ENCODE peak calls at places on chromosome 16, in seven cellular contexts. One of them, this sample, is unnamed.
A peak's percentile ranks its signal among the peaks of the same experiment; 100 is the strongest.

GRCh38 chr16:85579199-85579598 is 33.9 kb upstream of the GSE1 start:
- DNase-seq in bronchial epithelial cell: no peak
- DNase-seq in heart left ventricle: no peak
- DNase-seq in NB4: no peak
- DNase-seq in foreskin keratinocyte: no peak
- DNase-seq in CD8-positive, alpha-beta T cell: no peak
- DNase-seq in choroid plexus epithelial cell: no peak
- DNase-seq in this sample: no peak

GRCh38 chr16:90048347-90048722 is 28.8 kb downstream of the PRDM7 start:
- DNase-seq in bronchial epithelial cell: no peak
- DNase-seq in heart left ventricle: no peak
- DNase-seq in NB4: no peak
- DNase-seq in foreskin keratinocyte: no peak
- DNase-seq in CD8-positive, alpha-beta T cell: no peak
- DNase-seq in choroid plexus epithelial cell: no peak
- DNase-seq in this sample: no peak

GRCh38 chr16:24853830-24854229 is 8.1 kb downstream of the SLC5A11 start:
- DNase-seq in bronchial epithelial cell: peak; percentile 54
- DNase-seq in heart left ventricle: peak; percentile 69
- DNase-seq in NB4: no peak
- DNase-seq in foreskin keratinocyte: no peak
- DNase-seq in CD8-positive, alpha-beta T cell: no peak
- DNase-seq in choroid plexus epithelial cell: peak; percentile 70
- DNase-seq in this sample: no peak

GRCh38 chr16:85606920-85607319 is 6.2 kb upstream of the GSE1 start:
- DNase-seq in bronchial epithelial cell: no peak
- DNase-seq in heart left ventricle: no peak
- DNase-seq in NB4: no peak
- DNase-seq in foreskin keratinocyte: no peak
- DNase-seq in CD8-positive, alpha-beta T cell: no peak
- DNase-seq in choroid plexus epithelial cell: no peak
- DNase-seq in this sample: no peak

GRCh38 chr16:72099377-72099818 is 5.8 kb downstream of the DHX38 start:
- DNase-seq in bronchial epithelial cell: peak; percentile 54
- DNase-seq in heart left ventricle: no peak
- DNase-seq in NB4: peak; percentile 77
- DNase-seq in foreskin keratinocyte: peak; percentile 33
- DNase-seq in CD8-positive, alpha-beta T cell: no peak
- DNase-seq in choroid plexus epithelial cell: peak; percentile 77
- DNase-seq in this sample: no peak

GRCh38 chr16:30741461-30741914 is 6.7 kb upstream of the PHKG2 start:
- DNase-seq in bronchial epithelial cell: peak; percentile 100
- DNase-seq in heart left ventricle: no peak
- DNase-seq in NB4: no peak
- DNase-seq in foreskin keratinocyte: peak; percentile 100
- DNase-seq in CD8-positive, alpha-beta T cell: no peak
- DNase-seq in choroid plexus epithelial cell: peak; percentile 92
- DNase-seq in this sample: peak; percentile 96

GRCh38 chr16:23729503-23730424 is 16.7 kb upstream of the ERN2 start:
- DNase-seq in bronchial epithelial cell: peak; percentile 20
- DNase-seq in heart left ventricle: no peak
- DNase-seq in NB4: peak; percentile 73
- DNase-seq in foreskin keratinocyte: no peak
- DNase-seq in CD8-positive, alpha-beta T cell: no peak
- DNase-seq in choroid plexus epithelial cell: peak; percentile 84
- DNase-seq in this sample: no peak

GRCh38 chr16:81610144-81610842 is 165.7 kb downstream of the CMIP start:
- DNase-seq in bronchial epithelial cell: no peak
- DNase-seq in heart left ventricle: peak; percentile 85
- DNase-seq in NB4: no peak
- DNase-seq in foreskin keratinocyte: no peak
- DNase-seq in CD8-positive, alpha-beta T cell: no peak
- DNase-seq in choroid plexus epithelial cell: peak; percentile 59
- DNase-seq in this sample: no peak

GRCh38 chr16:27823438-27823820 is 240.1 kb downstream of the GSG1L start:
- DNase-seq in bronchial epithelial cell: no peak
- DNase-seq in heart left ventricle: no peak
- DNase-seq in NB4: no peak
- DNase-seq in foreskin keratinocyte: no peak
- DNase-seq in CD8-positive, alpha-beta T cell: no peak
- DNase-seq in choroid plexus epithelial cell: no peak
- DNase-seq in this sample: no peak

GRCh38 chr16:68732068-68732680 is 4.9 kb upstream of the CDH1 start:
- DNase-seq in bronchial epithelial cell: peak; percentile 78
- DNase-seq in heart left ventricle: no peak
- DNase-seq in NB4: no peak
- DNase-seq in foreskin keratinocyte: peak; percentile 66
- DNase-seq in CD8-positive, alpha-beta T cell: no peak
- DNase-seq in choroid plexus epithelial cell: peak; percentile 28
- DNase-seq in this sample: no peak

GRCh38 chr16:75262104-75262799 is 10.8 kb upstream of the BCAR1 start:
- DNase-seq in bronchial epithelial cell: no peak
- DNase-seq in heart left ventricle: peak; percentile 70
- DNase-seq in NB4: no peak
- DNase-seq in foreskin keratinocyte: no peak
- DNase-seq in CD8-positive, alpha-beta T cell: no peak
- DNase-seq in choroid plexus epithelial cell: peak; percentile 38
- DNase-seq in this sample: no peak

GRCh38 chr16:14458576-14458975 is 171.5 kb downstream of the PARN start:
- DNase-seq in bronchial epithelial cell: no peak
- DNase-seq in heart left ventricle: no peak
- DNase-seq in NB4: no peak
- DNase-seq in foreskin keratinocyte: no peak
- DNase-seq in CD8-positive, alpha-beta T cell: no peak
- DNase-seq in choroid plexus epithelial cell: no peak
- DNase-seq in this sample: no peak

GRCh38 chr16:47916266-47916665 is 239.5 kb downstream of the ABCC12 start:
- DNase-seq in bronchial epithelial cell: no peak
- DNase-seq in heart left ventricle: no peak
- DNase-seq in NB4: no peak
- DNase-seq in foreskin keratinocyte: no peak
- DNase-seq in CD8-positive, alpha-beta T cell: no peak
- DNase-seq in choroid plexus epithelial cell: peak; percentile 81
- DNase-seq in this sample: no peak

GRCh38 chr16:85777583-85778310 is 21.6 kb downstream of the EMC8 start:
- DNase-seq in bronchial epithelial cell: peak; percentile 91
- DNase-seq in heart left ventricle: no peak
- DNase-seq in NB4: no peak
- DNase-seq in foreskin keratinocyte: peak; percentile 86
- DNase-seq in CD8-positive, alpha-beta T cell: no peak
- DNase-seq in choroid plexus epithelial cell: no peak
- DNase-seq in this sample: peak; percentile 12

GRCh38 chr16:89536371-89536770 is 24.1 kb upstream of the RPL13 start:
- DNase-seq in bronchial epithelial cell: no peak
- DNase-seq in heart left ventricle: no peak
- DNase-seq in NB4: no peak
- DNase-seq in foreskin keratinocyte: no peak
- DNase-seq in CD8-positive, alpha-beta T cell: no peak
- DNase-seq in choroid plexus epithelial cell: no peak
- DNase-seq in this sample: no peak

GRCh38 chr16:49510676-49511305 is 137.2 kb downstream of the C16orf78 start:
- DNase-seq in bronchial epithelial cell: no peak
- DNase-seq in heart left ventricle: no peak
- DNase-seq in NB4: no peak
- DNase-seq in foreskin keratinocyte: no peak
- DNase-seq in CD8-positive, alpha-beta T cell: no peak
- DNase-seq in choroid plexus epithelial cell: no peak
- DNase-seq in this sample: no peak

GRCh38 chr16:72367841-72368240 is 195.9 kb upstream of the PMFBP1 start:
- DNase-seq in bronchial epithelial cell: no peak
- DNase-seq in heart left ventricle: no peak
- DNase-seq in NB4: no peak
- DNase-seq in foreskin keratinocyte: no peak
- DNase-seq in CD8-positive, alpha-beta T cell: no peak
- DNase-seq in choroid plexus epithelial cell: no peak
- DNase-seq in this sample: no peak

GRCh38 chr16:17518441-17518840 is 47.7 kb upstream of the XYLT1 start:
- DNase-seq in bronchial epithelial cell: peak; percentile 7
- DNase-seq in heart left ventricle: no peak
- DNase-seq in NB4: no peak
- DNase-seq in foreskin keratinocyte: peak; percentile 70
- DNase-seq in CD8-positive, alpha-beta T cell: no peak
- DNase-seq in choroid plexus epithelial cell: no peak
- DNase-seq in this sample: no peak

GRCh38 chr16:74249281-74249680 is 47.3 kb upstream of the PSMD7 start:
- DNase-seq in bronchial epithelial cell: no peak
- DNase-seq in heart left ventricle: no peak
- DNase-seq in NB4: no peak
- DNase-seq in foreskin keratinocyte: no peak
- DNase-seq in CD8-positive, alpha-beta T cell: no peak
- DNase-seq in choroid plexus epithelial cell: no peak
- DNase-seq in this sample: no peak

GRCh38 chr16:13957197-13958078 is 37.5 kb downstream of the ERCC4 start:
- DNase-seq in bronchial epithelial cell: peak; percentile 95
- DNase-seq in heart left ventricle: peak; percentile 75
- DNase-seq in NB4: peak; percentile 91
- DNase-seq in foreskin keratinocyte: peak; percentile 88
- DNase-seq in CD8-positive, alpha-beta T cell: no peak
- DNase-seq in choroid plexus epithelial cell: peak; percentile 96
- DNase-seq in this sample: peak; percentile 91

GRCh38 chr16:84117482-84117843 is 721 bp upstream of the MBTPS1 start:
- DNase-seq in bronchial epithelial cell: peak; percentile 14
- DNase-seq in heart left ventricle: no peak
- DNase-seq in NB4: no peak
- DNase-seq in foreskin keratinocyte: peak; percentile 32
- DNase-seq in CD8-positive, alpha-beta T cell: no peak
- DNase-seq in choroid plexus epithelial cell: peak; percentile 43
- DNase-seq in this sample: no peak

GRCh38 chr16:48373258-48374050 is 11.8 kb downstream of the SIAH1 start:
- DNase-seq in bronchial epithelial cell: peak; percentile 43
- DNase-seq in heart left ventricle: no peak
- DNase-seq in NB4: no peak
- DNase-seq in foreskin keratinocyte: no peak
- DNase-seq in CD8-positive, alpha-beta T cell: no peak
- DNase-seq in choroid plexus epithelial cell: no peak
- DNase-seq in this sample: no peak

GRCh38 chr16:57527610-57528360 is 8.6 kb downstream of the CCDC102A start:
- DNase-seq in bronchial epithelial cell: no peak
- DNase-seq in heart left ventricle: peak; percentile 45
- DNase-seq in NB4: no peak
- DNase-seq in foreskin keratinocyte: no peak
- DNase-seq in CD8-positive, alpha-beta T cell: no peak
- DNase-seq in choroid plexus epithelial cell: no peak
- DNase-seq in this sample: no peak

GRCh38 chr16:81885976-81886586 is 107.0 kb downstream of the PLCG2 start:
- DNase-seq in bronchial epithelial cell: peak; percentile 32
- DNase-seq in heart left ventricle: no peak
- DNase-seq in NB4: peak; percentile 63
- DNase-seq in foreskin keratinocyte: no peak
- DNase-seq in CD8-positive, alpha-beta T cell: no peak
- DNase-seq in choroid plexus epithelial cell: peak; percentile 61
- DNase-seq in this sample: no peak

GRCh38 chr16:15650698-15651161 is 685 bp downstream of the NDE1 start:
- DNase-seq in bronchial epithelial cell: no peak
- DNase-seq in heart left ventricle: peak; percentile 64
- DNase-seq in NB4: peak; percentile 35
- DNase-seq in foreskin keratinocyte: peak; percentile 17
- DNase-seq in CD8-positive, alpha-beta T cell: no peak
- DNase-seq in choroid plexus epithelial cell: peak; percentile 29
- DNase-seq in this sample: no peak

DNA sequence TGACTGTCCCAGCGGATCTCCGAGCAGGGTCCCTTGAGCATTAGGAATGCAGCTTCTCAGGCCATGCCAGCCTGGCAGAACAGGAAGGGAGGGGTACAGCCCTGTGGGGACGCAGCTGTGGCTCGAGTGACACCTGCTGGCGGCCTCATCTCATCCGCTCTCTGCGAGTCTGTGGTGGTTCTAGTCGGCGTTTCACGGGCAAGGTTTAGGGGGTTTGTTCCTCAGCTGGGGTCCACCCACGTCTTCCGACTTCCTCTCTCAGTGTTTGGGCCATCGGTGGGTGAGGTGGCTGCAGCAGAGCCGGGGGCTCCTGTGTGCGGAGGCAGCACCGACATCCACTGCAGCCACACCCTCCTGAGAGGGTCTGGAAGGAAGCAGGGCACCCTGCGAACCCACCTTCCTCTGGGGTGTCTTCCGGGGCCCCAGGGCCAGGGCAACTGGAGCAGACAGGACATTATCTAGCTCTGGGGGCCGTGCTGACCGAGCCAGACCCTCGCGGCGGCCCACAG is 33.3 kb downstream of the JPH3 start:
- DNase-seq in bronchial epithelial cell: peak; percentile 21
- DNase-seq in heart left ventricle: no peak
- DNase-seq in NB4: peak; percentile 89
- DNase-seq in foreskin keratinocyte: peak; percentile 17
- DNase-seq in CD8-positive, alpha-beta T cell: peak; percentile 86
- DNase-seq in choroid plexus epithelial cell: peak; percentile 36
- DNase-seq in this sample: peak; percentile 9
- TF ChIP-seq CTCF in bronchial epithelial cell: peak; percentile 81
- TF ChIP-seq CTCF in heart left ventricle: peak; percentile 61
- TF ChIP-seq CTCF in NB4: peak; percentile 91
- TF ChIP-seq CTCF in foreskin keratinocyte: peak; percentile 74
- TF ChIP-seq CTCF in CD8-positive, alpha-beta T cell: peak; percentile 79
- TF ChIP-seq CTCF in choroid plexus epithelial cell: peak; percentile 70
- TF ChIP-seq CTCF in this sample: peak; percentile 83

GRCh38 chr16:361872-362701 is 8.3 kb downstream of the MRPL28 start:
- DNase-seq in bronchial epithelial cell: peak; percentile 61
- DNase-seq in heart left ventricle: peak; percentile 86
- DNase-seq in NB4: peak; percentile 79
- DNase-seq in foreskin keratinocyte: peak; percentile 43
- DNase-seq in CD8-positive, alpha-beta T cell: peak; percentile 85
- DNase-seq in choroid plexus epithelial cell: peak; percentile 80
- DNase-seq in this sample: no peak
- TF ChIP-seq CTCF in bronchial epithelial cell: peak; percentile 97
- TF ChIP-seq CTCF in heart left ventricle: peak; percentile 79
- TF ChIP-seq CTCF in NB4: peak; percentile 79
- TF ChIP-seq CTCF in foreskin keratinocyte: peak; percentile 96
- TF ChIP-seq CTCF in CD8-positive, alpha-beta T cell: peak; percentile 80
- TF ChIP-seq CTCF in choroid plexus epithelial cell: peak; percentile 85
- TF ChIP-seq CTCF in this sample: peak; percentile 90

GRCh38 chr16:77437859-77438258 is 3.0 kb upstream of the ADAMTS18 start:
- DNase-seq in bronchial epithelial cell: no peak
- DNase-seq in heart left ventricle: no peak
- DNase-seq in NB4: peak; percentile 11
- DNase-seq in foreskin keratinocyte: no peak
- DNase-seq in CD8-positive, alpha-beta T cell: no peak
- DNase-seq in choroid plexus epithelial cell: peak; percentile 74
- DNase-seq in this sample: no peak
- TF ChIP-seq CTCF in bronchial epithelial cell: no peak
- TF ChIP-seq CTCF in heart left ventricle: peak; percentile 14
- TF ChIP-seq CTCF in NB4: no peak
- TF ChIP-seq CTCF in foreskin keratinocyte: no peak
- TF ChIP-seq CTCF in CD8-positive, alpha-beta T cell: no peak
- TF ChIP-seq CTCF in choroid plexus epithelial cell: peak; percentile 63
- TF ChIP-seq CTCF in this sample: peak; percentile 49

GRCh38 chr16:66026211-66026610 is 340.3 kb upstream of the CDH5 start:
- DNase-seq in bronchial epithelial cell: no peak
- DNase-seq in heart left ventricle: no peak
- DNase-seq in NB4: peak; percentile 34
- DNase-seq in foreskin keratinocyte: no peak
- DNase-seq in CD8-positive, alpha-beta T cell: no peak
- DNase-seq in choroid plexus epithelial cell: peak; percentile 59
- DNase-seq in this sample: no peak
- TF ChIP-seq CTCF in bronchial epithelial cell: peak; percentile 56
- TF ChIP-seq CTCF in heart left ventricle: peak; percentile 42
- TF ChIP-seq CTCF in NB4: peak; percentile 46
- TF ChIP-seq CTCF in foreskin keratinocyte: peak; percentile 50
- TF ChIP-seq CTCF in CD8-positive, alpha-beta T cell: no peak
- TF ChIP-seq CTCF in choroid plexus epithelial cell: peak; percentile 68
- TF ChIP-seq CTCF in this sample: peak; percentile 35